ENCODE peak calls at places on chromosome 15, in seven cellular contexts. One of them, this sample, is unnamed.

GRCh38 chr15:33032053-33032452 is 162.5 kb downstream of the FMN1 start:
- DNase-seq in stimulated activated CD4-positive, alpha-beta T cell treated with anti-CD3 and anti-CD28 coated beads, Interleukin-1b, Interleukin-23, amount 100 ng/mL, for 1 hour: no peak
- DNase-seq in hippocampal formation: no peak
- DNase-seq in breast epithelium: no peak
- DNase-seq in uterus: no peak
- DNase-seq in epithelial cell of esophagus: no peak
- DNase-seq in germinal center: no peak
- DNase-seq in this sample: no peak

GRCh38 chr15:47586653-47587224 is 130.6 kb upstream of the SEMA6D start:
- DNase-seq in stimulated activated CD4-positive, alpha-beta T cell treated with anti-CD3 and anti-CD28 coated beads, Interleukin-1b, Interleukin-23, amount 100 ng/mL, for 1 hour: no peak
- DNase-seq in hippocampal formation: no peak
- DNase-seq in breast epithelium: no peak
- DNase-seq in uterus: no peak
- DNase-seq in epithelial cell of esophagus: no peak
- DNase-seq in germinal center: no peak
- DNase-seq in this sample: no peak

GRCh38 chr15:41494190-41494921 is 682 bp downstream of the ITPKA start:
- DNase-seq in stimulated activated CD4-positive, alpha-beta T cell treated with anti-CD3 and anti-CD28 coated beads, Interleukin-1b, Interleukin-23, amount 100 ng/mL, for 1 hour: no peak
- DNase-seq in hippocampal formation: no peak
- DNase-seq in breast epithelium: no peak
- DNase-seq in uterus: no peak
- DNase-seq in epithelial cell of esophagus: no peak
- DNase-seq in germinal center: peak
- DNase-seq in this sample: no peak

GRCh38 chr15:60255390-60255789 is 142.4 kb downstream of the ANXA2 start:
- DNase-seq in stimulated activated CD4-positive, alpha-beta T cell treated with anti-CD3 and anti-CD28 coated beads, Interleukin-1b, Interleukin-23, amount 100 ng/mL, for 1 hour: no peak
- DNase-seq in hippocampal formation: no peak
- DNase-seq in breast epithelium: no peak
- DNase-seq in uterus: no peak
- DNase-seq in epithelial cell of esophagus: peak
- DNase-seq in germinal center: no peak
- DNase-seq in this sample: peak

GRCh38 chr15:98904466-98905048 is 103.0 kb downstream of the PGPEP1L start:
- DNase-seq in stimulated activated CD4-positive, alpha-beta T cell treated with anti-CD3 and anti-CD28 coated beads, Interleukin-1b, Interleukin-23, amount 100 ng/mL, for 1 hour: no peak
- DNase-seq in hippocampal formation: peak
- DNase-seq in breast epithelium: no peak
- DNase-seq in uterus: no peak
- DNase-seq in epithelial cell of esophagus: peak
- DNase-seq in germinal center: peak
- DNase-seq in this sample: peak

GRCh38 chr15:73773428-73773827 is 20.3 kb upstream of the INSYN1 start:
- DNase-seq in stimulated activated CD4-positive, alpha-beta T cell treated with anti-CD3 and anti-CD28 coated beads, Interleukin-1b, Interleukin-23, amount 100 ng/mL, for 1 hour: no peak
- DNase-seq in hippocampal formation: no peak
- DNase-seq in breast epithelium: no peak
- DNase-seq in uterus: no peak
- DNase-seq in epithelial cell of esophagus: no peak
- DNase-seq in germinal center: no peak
- DNase-seq in this sample: no peak

GRCh38 chr15:90449206-90449735 is 61.2 kb downstream of the IQGAP1 start:
- DNase-seq in stimulated activated CD4-positive, alpha-beta T cell treated with anti-CD3 and anti-CD28 coated beads, Interleukin-1b, Interleukin-23, amount 100 ng/mL, for 1 hour: no peak
- DNase-seq in hippocampal formation: no peak
- DNase-seq in breast epithelium: no peak
- DNase-seq in uterus: no peak
- DNase-seq in epithelial cell of esophagus: no peak
- DNase-seq in germinal center: no peak
- DNase-seq in this sample: no peak

GRCh38 chr15:48946088-48946839 is 17.5 kb downstream of the SHC4 start:
- DNase-seq in stimulated activated CD4-positive, alpha-beta T cell treated with anti-CD3 and anti-CD28 coated beads, Interleukin-1b, Interleukin-23, amount 100 ng/mL, for 1 hour: no peak
- DNase-seq in hippocampal formation: no peak
- DNase-seq in breast epithelium: no peak
- DNase-seq in uterus: no peak
- DNase-seq in epithelial cell of esophagus: peak
- DNase-seq in germinal center: no peak
- DNase-seq in this sample: peak

GRCh38 chr15:97745481-97746071 is 214.9 kb upstream of the ARRDC4 start:
- DNase-seq in stimulated activated CD4-positive, alpha-beta T cell treated with anti-CD3 and anti-CD28 coated beads, Interleukin-1b, Interleukin-23, amount 100 ng/mL, for 1 hour: no peak
- DNase-seq in hippocampal formation: no peak
- DNase-seq in breast epithelium: no peak
- DNase-seq in uterus: no peak
- DNase-seq in epithelial cell of esophagus: peak
- DNase-seq in germinal center: peak
- DNase-seq in this sample: peak

GRCh38 chr15:66763186-66764066 is 61.4 kb downstream of the SMAD6 start:
- DNase-seq in stimulated activated CD4-positive, alpha-beta T cell treated with anti-CD3 and anti-CD28 coated beads, Interleukin-1b, Interleukin-23, amount 100 ng/mL, for 1 hour: no peak
- DNase-seq in hippocampal formation: peak
- DNase-seq in breast epithelium: peak
- DNase-seq in uterus: peak
- DNase-seq in epithelial cell of esophagus: no peak
- DNase-seq in germinal center: no peak
- DNase-seq in this sample: no peak

GRCh38 chr15:61315471-61315870 is 86.4 kb upstream of the RORA start:
- DNase-seq in stimulated activated CD4-positive, alpha-beta T cell treated with anti-CD3 and anti-CD28 coated beads, Interleukin-1b, Interleukin-23, amount 100 ng/mL, for 1 hour: no peak
- DNase-seq in hippocampal formation: no peak
- DNase-seq in breast epithelium: no peak
- DNase-seq in uterus: no peak
- DNase-seq in epithelial cell of esophagus: peak
- DNase-seq in germinal center: no peak
- DNase-seq in this sample: peak

GRCh38 chr15:48972750-48973503 is 9.2 kb upstream of the SHC4 start:
- DNase-seq in stimulated activated CD4-positive, alpha-beta T cell treated with anti-CD3 and anti-CD28 coated beads, Interleukin-1b, Interleukin-23, amount 100 ng/mL, for 1 hour: no peak
- DNase-seq in hippocampal formation: no peak
- DNase-seq in breast epithelium: no peak
- DNase-seq in uterus: no peak
- DNase-seq in epithelial cell of esophagus: no peak
- DNase-seq in germinal center: no peak
- DNase-seq in this sample: no peak

GRCh38 chr15:25971053-25971452 is 107.9 kb upstream of the ATP10A start:
- DNase-seq in stimulated activated CD4-positive, alpha-beta T cell treated with anti-CD3 and anti-CD28 coated beads, Interleukin-1b, Interleukin-23, amount 100 ng/mL, for 1 hour: no peak
- DNase-seq in hippocampal formation: no peak
- DNase-seq in breast epithelium: no peak
- DNase-seq in uterus: no peak
- DNase-seq in epithelial cell of esophagus: no peak
- DNase-seq in germinal center: no peak
- DNase-seq in this sample: no peak

GRCh38 chr15:35674873-35675781 is 129.2 kb upstream of the DPH6 start:
- DNase-seq in stimulated activated CD4-positive, alpha-beta T cell treated with anti-CD3 and anti-CD28 coated beads, Interleukin-1b, Interleukin-23, amount 100 ng/mL, for 1 hour: no peak
- DNase-seq in hippocampal formation: no peak
- DNase-seq in breast epithelium: no peak
- DNase-seq in uterus: no peak
- DNase-seq in epithelial cell of esophagus: peak
- DNase-seq in germinal center: no peak
- DNase-seq in this sample: no peak

GRCh38 chr15:61018083-61018482 is 211.0 kb downstream of the RORA start:
- DNase-seq in stimulated activated CD4-positive, alpha-beta T cell treated with anti-CD3 and anti-CD28 coated beads, Interleukin-1b, Interleukin-23, amount 100 ng/mL, for 1 hour: no peak
- DNase-seq in hippocampal formation: no peak
- DNase-seq in breast epithelium: no peak
- DNase-seq in uterus: no peak
- DNase-seq in epithelial cell of esophagus: no peak
- DNase-seq in germinal center: no peak
- DNase-seq in this sample: no peak

GRCh38 chr15:57158589-57158988 is 217.7 kb upstream of the CGNL1 start:
- DNase-seq in stimulated activated CD4-positive, alpha-beta T cell treated with anti-CD3 and anti-CD28 coated beads, Interleukin-1b, Interleukin-23, amount 100 ng/mL, for 1 hour: no peak
- DNase-seq in hippocampal formation: peak
- DNase-seq in breast epithelium: no peak
- DNase-seq in uterus: no peak
- DNase-seq in epithelial cell of esophagus: peak
- DNase-seq in germinal center: no peak
- DNase-seq in this sample: peak

GRCh38 chr15:100011235-100011634 is 278.0 kb upstream of the LYSMD4 start:
- DNase-seq in stimulated activated CD4-positive, alpha-beta T cell treated with anti-CD3 and anti-CD28 coated beads, Interleukin-1b, Interleukin-23, amount 100 ng/mL, for 1 hour: no peak
- DNase-seq in hippocampal formation: no peak
- DNase-seq in breast epithelium: no peak
- DNase-seq in uterus: no peak
- DNase-seq in epithelial cell of esophagus: no peak
- DNase-seq in germinal center: no peak
- DNase-seq in this sample: no peak

GRCh38 chr15:90058308-90058707 is 44.0 kb downstream of the IDH2 start:
- DNase-seq in stimulated activated CD4-positive, alpha-beta T cell treated with anti-CD3 and anti-CD28 coated beads, Interleukin-1b, Interleukin-23, amount 100 ng/mL, for 1 hour: no peak
- DNase-seq in hippocampal formation: no peak
- DNase-seq in breast epithelium: no peak
- DNase-seq in uterus: no peak
- DNase-seq in epithelial cell of esophagus: no peak
- DNase-seq in germinal center: peak
- DNase-seq in this sample: no peak

GRCh38 chr15:38391186-38391585 is 62.7 kb upstream of the FAM98B start:
- DNase-seq in stimulated activated CD4-positive, alpha-beta T cell treated with anti-CD3 and anti-CD28 coated beads, Interleukin-1b, Interleukin-23, amount 100 ng/mL, for 1 hour: no peak
- DNase-seq in hippocampal formation: no peak
- DNase-seq in breast epithelium: no peak
- DNase-seq in uterus: no peak
- DNase-seq in epithelial cell of esophagus: no peak
- DNase-seq in germinal center: no peak
- DNase-seq in this sample: peak

GRCh38 chr15:100596792-100597191 is 5.2 kb downstream of the LINS1 start:
- DNase-seq in stimulated activated CD4-positive, alpha-beta T cell treated with anti-CD3 and anti-CD28 coated beads, Interleukin-1b, Interleukin-23, amount 100 ng/mL, for 1 hour: peak
- DNase-seq in hippocampal formation: no peak
- DNase-seq in breast epithelium: no peak
- DNase-seq in uterus: no peak
- DNase-seq in epithelial cell of esophagus: peak
- DNase-seq in germinal center: no peak
- DNase-seq in this sample: peak

GRCh38 chr15:58240191-58240932 is 102.2 kb downstream of the AQP9 start:
- DNase-seq in stimulated activated CD4-positive, alpha-beta T cell treated with anti-CD3 and anti-CD28 coated beads, Interleukin-1b, Interleukin-23, amount 100 ng/mL, for 1 hour: no peak
- DNase-seq in hippocampal formation: no peak
- DNase-seq in breast epithelium: no peak
- DNase-seq in uterus: no peak
- DNase-seq in epithelial cell of esophagus: no peak
- DNase-seq in germinal center: no peak
- DNase-seq in this sample: no peak

GRCh38 chr15:44711089-44711355 is at the start of gene PATL2:
- DNase-seq in stimulated activated CD4-positive, alpha-beta T cell treated with anti-CD3 and anti-CD28 coated beads, Interleukin-1b, Interleukin-23, amount 100 ng/mL, for 1 hour: no peak
- DNase-seq in hippocampal formation: no peak
- DNase-seq in breast epithelium: no peak
- DNase-seq in uterus: no peak
- DNase-seq in epithelial cell of esophagus: no peak
- DNase-seq in germinal center: no peak
- DNase-seq in this sample: no peak

GRCh38 chr15:92074646-92075045 is 221.1 kb downstream of the SLCO3A1 start:
- DNase-seq in stimulated activated CD4-positive, alpha-beta T cell treated with anti-CD3 and anti-CD28 coated beads, Interleukin-1b, Interleukin-23, amount 100 ng/mL, for 1 hour: no peak
- DNase-seq in hippocampal formation: no peak
- DNase-seq in breast epithelium: no peak
- DNase-seq in uterus: peak
- DNase-seq in epithelial cell of esophagus: peak
- DNase-seq in germinal center: no peak
- DNase-seq in this sample: peak

GRCh38 chr15:70265466-70265978 is 167.8 kb upstream of the TLE3 start:
- DNase-seq in stimulated activated CD4-positive, alpha-beta T cell treated with anti-CD3 and anti-CD28 coated beads, Interleukin-1b, Interleukin-23, amount 100 ng/mL, for 1 hour: no peak
- DNase-seq in hippocampal formation: no peak
- DNase-seq in breast epithelium: no peak
- DNase-seq in uterus: no peak
- DNase-seq in epithelial cell of esophagus: no peak
- DNase-seq in germinal center: no peak
- DNase-seq in this sample: no peak

GRCh38 chr15:78969687-78970349 is 25.0 kb upstream of the CTSH start:
- DNase-seq in stimulated activated CD4-positive, alpha-beta T cell treated with anti-CD3 and anti-CD28 coated beads, Interleukin-1b, Interleukin-23, amount 100 ng/mL, for 1 hour: no peak
- DNase-seq in hippocampal formation: no peak
- DNase-seq in breast epithelium: no peak
- DNase-seq in uterus: no peak
- DNase-seq in epithelial cell of esophagus: no peak
- DNase-seq in germinal center: no peak
- DNase-seq in this sample: no peak

GRCh38 chr15:29530966-29531365 is 261.3 kb upstream of the NSMCE3 start:
- DNase-seq in stimulated activated CD4-positive, alpha-beta T cell treated with anti-CD3 and anti-CD28 coated beads, Interleukin-1b, Interleukin-23, amount 100 ng/mL, for 1 hour: no peak
- DNase-seq in hippocampal formation: no peak
- DNase-seq in breast epithelium: no peak
- DNase-seq in uterus: no peak
- DNase-seq in epithelial cell of esophagus: no peak
- DNase-seq in germinal center: no peak
- DNase-seq in this sample: no peak

GRCh38 chr15:100834731-100835130 is 44.9 kb upstream of the ALDH1A3 start:
- DNase-seq in stimulated activated CD4-positive, alpha-beta T cell treated with anti-CD3 and anti-CD28 coated beads, Interleukin-1b, Interleukin-23, amount 100 ng/mL, for 1 hour: no peak
- DNase-seq in hippocampal formation: no peak
- DNase-seq in breast epithelium: no peak
- DNase-seq in uterus: no peak
- DNase-seq in epithelial cell of esophagus: no peak
- DNase-seq in germinal center: no peak
- DNase-seq in this sample: no peak

This sample was measured in bronchial epithelial cell.